ENCODE peak calls at places on chromosomes 3 and 15, in four cellular contexts. One of them, this sample, is unnamed.

GRCh38 chr3:34807611-34808010 is 831.7 kb upstream of the ARPP21 start:
- DNase-seq in GM23338: peak; percentile 51
- DNase-seq in H1: no peak
- DNase-seq in GM12878: no peak
- DNase-seq in this sample: no peak

GRCh38 chr3:121759541-121760202 is 10.1 kb upstream of the GOLGB1 start:
- DNase-seq in GM23338: no peak
- DNase-seq in H1: no peak
- DNase-seq in GM12878: no peak
- DNase-seq in this sample: no peak

GRCh38 chr15:25717861-25718504 is 145.1 kb downstream of the ATP10A start:
- DNase-seq in GM23338: no peak
- DNase-seq in H1: no peak
- DNase-seq in GM12878: no peak
- DNase-seq in this sample: no peak

GRCh38 chr3:36482259-36482658 is 102.0 kb downstream of the STAC start:
- DNase-seq in GM23338: no peak
- DNase-seq in H1: no peak
- DNase-seq in GM12878: no peak
- DNase-seq in this sample: no peak

GRCh38 chr3:101020616-101021015 is 27.4 kb upstream of the ABI3BP start:
- DNase-seq in GM23338: no peak
- DNase-seq in H1: no peak
- DNase-seq in GM12878: no peak
- DNase-seq in this sample: no peak

GRCh38 chr15:72365844-72366243 is 10.0 kb downstream of the HEXA start:
- DNase-seq in GM23338: no peak
- DNase-seq in H1: no peak
- DNase-seq in GM12878: peak; percentile 68
- DNase-seq in this sample: no peak

GRCh38 chr3:72666444-72666755 is 181.8 kb downstream of the SHQ1 start:
- DNase-seq in GM23338: no peak
- DNase-seq in H1: no peak
- DNase-seq in GM12878: no peak
- DNase-seq in this sample: no peak

GRCh38 chr15:46232471-46232870 is 597.6 kb downstream of the SQOR start:
- DNase-seq in GM23338: no peak
- DNase-seq in H1: no peak
- DNase-seq in GM12878: no peak
- DNase-seq in this sample: no peak

GRCh38 chr3:126867526-126868200 is 115.3 kb upstream of the PLXNA1 start:
- DNase-seq in GM23338: no peak
- DNase-seq in H1: no peak
- DNase-seq in GM12878: no peak
- DNase-seq in this sample: no peak

GRCh38 chr3:7432610-7433009 is 571.7 kb downstream of the GRM7 start:
- DNase-seq in GM23338: no peak
- DNase-seq in H1: no peak
- DNase-seq in GM12878: no peak
- DNase-seq in this sample: no peak

GRCh38 chr3:140206196-140207040 is 271.4 kb downstream of the CLSTN2 start:
- DNase-seq in GM23338: peak; percentile 75
- DNase-seq in H1: no peak
- DNase-seq in GM12878: no peak
- DNase-seq in this sample: peak; percentile 38

GRCh38 chr3:150426292-150426691 is 18.2 kb downstream of the TSC22D2 start:
- DNase-seq in GM23338: no peak
- DNase-seq in H1: no peak
- DNase-seq in GM12878: no peak
- DNase-seq in this sample: no peak

GRCh38 chr15:64305261-64305660 is 50.7 kb downstream of the CSNK1G1 start:
- DNase-seq in GM23338: peak; percentile 27
- DNase-seq in H1: no peak
- DNase-seq in GM12878: no peak
- DNase-seq in this sample: no peak

GRCh38 chr3:51798561-51798960 is 19.5 kb upstream of the IQCF6 start:
- DNase-seq in GM23338: peak; percentile 72
- DNase-seq in H1: peak; percentile 57
- DNase-seq in GM12878: no peak
- DNase-seq in this sample: no peak
- TF ChIP-seq CREB1 in GM23338: no peak
- TF ChIP-seq CREB1 in H1: no peak
- TF ChIP-seq CREB1 in GM12878: no peak
- TF ChIP-seq CREB1 in this sample: no peak

GRCh38 chr3:46213201-46213600 is 5.1 kb upstream of the CCR1 start:
- DNase-seq in GM23338: no peak
- DNase-seq in H1: no peak
- DNase-seq in GM12878: no peak
- DNase-seq in this sample: no peak

GRCh38 chr3:46212101-46212500 is 4.0 kb upstream of the CCR1 start:
- DNase-seq in GM23338: no peak
- DNase-seq in H1: no peak
- DNase-seq in GM12878: no peak
- DNase-seq in this sample: no peak

GRCh38 chr3:46218310-46218709 is 10.2 kb upstream of the CCR1 start:
- DNase-seq in GM23338: no peak
- DNase-seq in H1: no peak
- DNase-seq in GM12878: no peak
- DNase-seq in this sample: no peak

GRCh38 chr3:46214751-46215352 is 6.7 kb upstream of the CCR1 start:
- DNase-seq in GM23338: peak; percentile 79
- DNase-seq in H1: peak; percentile 58
- DNase-seq in GM12878: no peak
- DNase-seq in this sample: peak; percentile 63

DNA sequence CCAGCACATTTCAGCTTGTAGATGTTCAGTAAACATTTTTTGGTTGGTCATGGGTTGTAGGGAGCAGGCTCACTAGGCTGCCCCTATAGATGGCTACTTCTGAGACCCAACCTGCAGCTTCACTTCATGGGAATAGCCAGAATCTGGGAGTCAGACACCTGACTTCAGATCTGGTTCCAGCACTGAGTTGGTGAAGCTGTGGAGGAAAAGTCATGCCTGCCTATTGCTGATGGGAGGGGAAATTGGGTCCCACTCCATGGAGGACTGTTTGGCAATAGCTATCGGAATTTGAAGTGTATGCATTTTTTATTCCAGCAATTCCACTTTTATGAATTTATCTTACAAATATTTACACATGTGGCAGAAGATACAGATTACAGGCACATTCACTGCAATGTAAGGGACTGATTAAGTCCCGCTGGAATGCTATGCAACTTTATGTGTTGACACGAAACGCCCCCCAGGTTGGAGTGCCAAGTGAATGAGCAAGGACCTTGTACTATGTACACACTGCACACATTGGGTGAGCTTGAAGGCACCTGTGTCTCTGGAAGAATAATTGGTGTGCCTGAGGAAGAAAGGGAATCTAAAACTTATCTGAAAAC is 7.8 kb upstream of the CCR1 start:
- DNase-seq in GM23338: no peak
- DNase-seq in H1: no peak
- DNase-seq in GM12878: no peak
- DNase-seq in this sample: no peak
- TF ChIP-seq CREB1 in GM23338: no peak
- TF ChIP-seq CREB1 in H1: no peak
- TF ChIP-seq CREB1 in GM12878: no peak
- TF ChIP-seq CREB1 in this sample: no peak

GRCh38 chr15:66835558-66835878 is 133.5 kb downstream of the SMAD6 start:
- DNase-seq in GM23338: no peak
- DNase-seq in H1: no peak
- DNase-seq in GM12878: peak; percentile 39
- DNase-seq in this sample: no peak

GRCh38 chr15:66833803-66834202 is 131.8 kb downstream of the SMAD6 start:
- DNase-seq in GM23338: no peak
- DNase-seq in H1: no peak
- DNase-seq in GM12878: no peak
- DNase-seq in this sample: no peak

GRCh38 chr15:66836476-66837030 is 134.5 kb downstream of the SMAD6 start:
- DNase-seq in GM23338: no peak
- DNase-seq in H1: no peak
- DNase-seq in GM12878: no peak
- DNase-seq in this sample: no peak

GRCh38 chr15:66833372-66833771 is 131.3 kb downstream of the SMAD6 start:
- DNase-seq in GM23338: no peak
- DNase-seq in H1: no peak
- DNase-seq in GM12878: no peak
- DNase-seq in this sample: no peak

GRCh38 chr15:66834863-66835557 is 133.0 kb downstream of the SMAD6 start:
- DNase-seq in GM23338: peak; percentile 82
- DNase-seq in H1: peak; percentile 71
- DNase-seq in GM12878: no peak
- DNase-seq in this sample: peak; percentile 70
- TF ChIP-seq CREB1 in GM23338: no peak
- TF ChIP-seq CREB1 in H1: no peak
- TF ChIP-seq CREB1 in GM12878: no peak
- TF ChIP-seq CREB1 in this sample: no peak

GRCh38 chr3:187288176-187288893 is 3.2 kb downstream of the MASP1 start:
- DNase-seq in GM23338: no peak
- DNase-seq in H1: no peak
- DNase-seq in GM12878: no peak
- DNase-seq in this sample: no peak
- TF ChIP-seq CREB1 in GM23338: no peak
- TF ChIP-seq CREB1 in H1: no peak
- TF ChIP-seq CREB1 in GM12878: no peak
- TF ChIP-seq CREB1 in this sample: no peak

This sample was measured in WTC11.